ENCODE peak calls at places on chromosomes 7 and 10, in four cellular contexts. U is cardiac fibroblast, S is BE2C, Q is pancreas. B is an unnamed sample.

GRCh38 chr7:94509264-94509878 is at the start of gene CASD1:
- DNase-seq in S (peak), Q (peak), U (peak), B (no peak)

GRCh38 chr7:129163875-129164544 is 19.5 kb downstream of the TSPAN33 start:
- DNase-seq in Q (no peak), S (no peak), U (peak), B (peak)

GRCh38 chr7:114007391-114007790 is 88.6 kb upstream of the PPP1R3A start:
- DNase-seq in Q (no peak), U (no peak), S (no peak), B (no peak)

GRCh38 chr7:107622937-107623336 is 37.7 kb upstream of the SLC26A4 start:
- DNase-seq in U (no peak), Q (no peak), S (no peak), B (no peak)

GRCh38 chr7:2813350-2814185 is 30.5 kb downstream of the GNA12 start:
- DNase-seq in Q (no peak), S (no peak), U (no peak), B (no peak)

GRCh38 chr7:74658171-74659004 is 870 bp downstream of the GTF2I start:
- DNase-seq in Q (peak), S (peak), U (peak), B (no peak)

GRCh38 chr7:132972745-132973144 is 109.1 kb downstream of the CHCHD3 start:
- DNase-seq in Q (no peak), S (no peak), U (peak), B (no peak)

GRCh38 chr7:79403879-79404278 is 49.6 kb downstream of the MAGI2 start:
- DNase-seq in Q (no peak), S (no peak), U (no peak), B (no peak)

GRCh38 chr7:4245866-4246470 is 436.1 kb upstream of the FOXK1 start:
- DNase-seq in U (no peak), Q (no peak), S (no peak), B (no peak)

GRCh38 chr10:14322531-14322930 is 8.2 kb downstream of the FRMD4A start:
- DNase-seq in S (no peak), U (no peak), Q (no peak), B (no peak)

GRCh38 chr10:88162852-88163251 is 299.4 kb downstream of the PTEN start:
- DNase-seq in Q (no peak), S (no peak), U (no peak), B (no peak)

GRCh38 chr7:12210179-12211053 is 678 bp upstream of the TMEM106B start:
- DNase-seq in U (no peak), S (no peak), Q (peak), B (no peak)

GRCh38 chr7:84669177-84669732 is 474.7 kb upstream of the SEMA3A start:
- DNase-seq in S (no peak), U (peak), Q (no peak), B (no peak)

GRCh38 chr10:5135581-5135980 is 41.4 kb downstream of the AKR1C3 start:
- DNase-seq in Q (no peak), U (no peak), S (no peak), B (no peak)

GRCh38 chr7:57868771-57869483 is 418.9 kb downstream of the ZNF716 start:
- DNase-seq in U (no peak), S (no peak), Q (peak), B (no peak)

GRCh38 chr10:97919012-97919411 is 69.4 kb downstream of the GOLGA7B start:
- DNase-seq in Q (no peak), S (no peak), U (no peak), B (no peak)

GRCh38 chr10:1571587-1572237 is 165.6 kb downstream of the ADARB2 start:
- DNase-seq in Q (no peak), S (no peak), U (no peak), B (no peak)

GRCh38 chr7:137073571-137074325 is 205.3 kb downstream of the CHRM2 start:
- DNase-seq in S (no peak), U (peak), Q (no peak), B (no peak)

GRCh38 chr10:58898854-58899573 is 277.4 kb upstream of the PHYHIPL start:
- DNase-seq in S (no peak), U (no peak), Q (no peak), B (no peak)

GRCh38 chr10:17590969-17591645 is 26.1 kb downstream of the HACD1 start:
- DNase-seq in U (no peak), S (no peak), Q (no peak), B (no peak)

GRCh38 chr7:135877799-135878198 is 99.4 kb downstream of the MTPN start:
- DNase-seq in U (peak), Q (no peak), S (no peak), B (no peak)

GRCh38 chr10:28327494-28327886 is 24.6 kb upstream of the MPP7 start:
- DNase-seq in Q (no peak), U (peak), S (no peak), B (no peak)

GRCh38 chr7:69782917-69783684 is 184.8 kb downstream of the AUTS2 start:
- DNase-seq in Q (no peak), U (peak), S (no peak), B (no peak)

GRCh38 chr7:137508437-137509175 is 165.1 kb upstream of the PTN start:
- DNase-seq in Q (no peak), U (peak), S (no peak), B (peak)

GRCh38 chr7:25069900-25070443 is 55.1 kb downstream of the CYCS start:
- DNase-seq in Q (no peak), U (peak), S (peak), B (no peak)

GRCh38 chr10:19651549-19651948 is 164.7 kb upstream of the PLXDC2 start:
- DNase-seq in S (no peak), Q (no peak), U (peak), B (peak)

GRCh38 chr7:66930341-66930740 is 9.3 kb downstream of the TMEM248 start:
- DNase-seq in U (peak), Q (no peak), S (peak), B (no peak)

GRCh38 chr10:13632879-13633437 is 46.2 kb downstream of the PRPF18 start:
- DNase-seq in U (peak), S (no peak), Q (no peak), B (no peak)

DNA sequence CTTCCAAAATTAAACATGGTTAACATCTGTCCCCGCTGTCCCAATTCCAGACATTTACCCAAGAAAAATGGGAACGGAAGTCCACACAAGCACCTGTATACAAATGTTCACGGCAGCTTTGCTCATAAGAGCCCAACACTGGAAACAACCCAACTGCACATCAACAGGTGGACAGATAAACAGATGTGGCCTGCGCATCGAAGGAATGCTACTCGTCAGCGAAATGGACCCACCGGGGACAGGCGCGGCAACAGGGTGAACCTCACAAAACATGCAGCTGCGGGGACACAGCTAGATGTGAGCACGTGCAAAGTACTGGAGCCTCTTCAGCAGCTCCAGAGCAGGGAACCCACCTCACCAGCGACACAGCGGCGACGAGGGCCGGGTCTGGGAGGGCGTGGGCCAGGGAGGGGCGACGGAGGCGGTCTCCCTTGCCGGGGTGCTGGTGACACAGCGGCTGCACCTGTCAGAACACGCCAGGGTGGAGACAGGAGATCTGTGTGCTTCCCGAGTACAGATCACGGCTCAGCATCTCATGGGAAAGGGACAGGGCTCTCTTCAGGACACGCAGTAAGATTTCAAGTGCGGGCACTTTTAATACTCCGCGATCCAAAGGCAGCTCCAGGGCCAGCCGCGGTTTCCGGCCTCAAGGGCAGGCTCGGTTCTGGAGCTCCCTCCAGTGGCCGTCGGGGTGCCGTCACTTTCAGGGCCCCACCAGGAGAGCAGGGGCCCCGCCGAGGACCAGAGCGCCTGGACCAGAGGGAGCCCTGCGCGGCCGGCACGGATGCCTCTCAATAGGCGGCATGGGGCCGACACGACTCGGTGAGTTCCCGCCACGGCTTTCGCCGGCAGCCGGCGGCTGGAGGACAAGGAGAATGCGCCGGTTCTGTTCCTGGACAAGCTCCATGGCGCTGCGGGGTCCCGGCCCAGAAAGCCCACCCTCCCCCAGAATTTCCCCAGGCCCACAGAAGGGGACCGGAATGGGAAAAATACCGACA is 21.2 kb downstream of the GPR146 start:
- DNase-seq in S (peak), Q (peak), U (peak), B (no peak)
- H3K4me3 ChIP-seq in S (no peak), Q (no peak), U (no peak), B (no peak)

DNA sequence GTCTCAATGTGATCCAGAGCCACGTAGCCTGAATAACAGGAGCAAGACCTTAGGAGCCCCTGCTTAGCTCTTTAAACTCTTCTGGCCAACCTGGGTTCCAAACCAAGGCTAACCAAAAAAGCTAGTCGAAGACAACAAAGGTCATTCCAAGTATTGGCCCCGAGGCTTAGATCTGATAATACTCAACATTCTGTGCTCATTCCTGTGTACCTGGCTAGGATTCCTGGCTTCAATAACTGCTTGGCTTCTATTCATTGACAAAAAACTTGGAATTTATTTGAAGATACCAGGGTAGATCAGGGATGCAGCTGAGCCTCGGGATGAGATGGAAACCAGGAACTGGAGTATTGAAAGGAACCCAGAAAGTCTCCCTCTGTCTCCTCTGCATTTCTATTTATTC is 4.1 kb upstream of the SGMS1 start:
- DNase-seq in S (no peak), U (no peak), Q (no peak), B (no peak)
- TF ChIP-seq CTCF in S (no peak), U (no peak), Q (no peak), B (no peak)

GRCh38 chr10:49615213-49615612 is 1.4 kb downstream of the CHAT start:
- DNase-seq in U (no peak), Q (no peak), S (no peak), B (no peak)

GRCh38 chr10:49613882-49614241 is at the start of gene CHAT:
- DNase-seq in U (no peak), Q (no peak), S (no peak), B (no peak)

GRCh38 chr10:49615721-49616120 is 1.9 kb downstream of the CHAT start:
- DNase-seq in U (no peak), Q (no peak), S (peak), B (no peak)

GRCh38 chr10:49613160-49613881 is 516 bp upstream of the CHAT start:
- DNase-seq in S (no peak), U (no peak), Q (no peak), B (no peak)

GRCh38 chr10:49614242-49615198 is 683 bp downstream of the CHAT start:
- DNase-seq in S (no peak), Q (peak), U (no peak), B (no peak)
- H3K4me3 ChIP-seq in S (no peak), Q (no peak), U (no peak), B (no peak)

GRCh38 chr10:122128357-122128756 is 139.4 kb downstream of the TACC2 start:
- DNase-seq in Q (no peak), S (no peak), U (peak), B (no peak)
- TF ChIP-seq CTCF in Q (no peak), S (no peak), U (no peak), B (no peak)

GRCh38 chr10:66927271-66927950 is 1.6 kb downstream of the LRRTM3 start:
- DNase-seq in S (no peak), U (no peak), Q (no peak), B (no peak)
- H3K4me3 ChIP-seq in S (peak), U (peak), Q (no peak), B (no peak)

GRCh38 chr10:118276727-118277126 is 65.4 kb downstream of the FAM204A start:
- DNase-seq in S (no peak), Q (no peak), U (no peak), B (no peak)

GRCh38 chr10:118277871-118278270 is 64.3 kb downstream of the FAM204A start:
- DNase-seq in Q (no peak), U (no peak), S (no peak), B (no peak)

GRCh38 chr10:118276203-118276602 is 65.9 kb downstream of the FAM204A start:
- DNase-seq in S (no peak), U (no peak), Q (no peak), B (no peak)

GRCh38 chr10:118272090-118272775 is 69.9 kb downstream of the FAM204A start:
- DNase-seq in S (no peak), U (peak), Q (no peak), B (no peak)

GRCh38 chr10:118273662-118274061 is 68.5 kb downstream of the FAM204A start:
- DNase-seq in S (no peak), U (no peak), Q (no peak), B (no peak)
- TF ChIP-seq CTCF in S (no peak), U (no peak), Q (no peak), B (no peak)

GRCh38 chr7:8434290-8435002 is 1.0 kb downstream of the NXPH1 start:
- DNase-seq in S (peak), Q (peak), U (no peak), B (no peak)
- H3K4me3 ChIP-seq in S (peak), Q (no peak), U (no peak), B (no peak)

DNA sequence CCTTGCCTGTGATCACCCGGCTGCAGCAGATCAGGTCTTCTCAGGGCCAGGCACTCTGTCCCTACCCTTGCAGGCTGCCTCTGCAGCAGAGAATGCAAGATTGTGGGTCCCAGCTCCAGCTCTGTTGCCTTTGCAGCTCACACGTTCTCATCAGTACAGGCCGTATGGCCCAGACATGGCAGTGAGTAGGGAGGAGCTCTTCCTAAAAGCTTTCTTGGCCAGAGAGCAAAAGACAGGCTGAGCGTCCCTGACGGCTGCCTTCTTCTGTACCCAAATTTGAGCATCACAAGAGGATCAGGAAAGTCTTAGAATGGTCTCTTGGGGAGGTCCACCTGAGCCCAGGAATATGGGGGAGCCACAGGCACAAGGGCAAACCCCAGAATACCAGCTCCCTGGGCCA is 266.4 kb upstream of the ZMIZ1 start:
- DNase-seq in Q (no peak), U (no peak), S (no peak), B (no peak)
- TF ChIP-seq CTCF in Q (no peak), U (no peak), S (no peak), B (no peak)

GRCh38 chr10:68601490-68602265 is 41.5 kb downstream of the TET1 start:
- DNase-seq in U (no peak), S (no peak), Q (no peak), B (no peak)
- H3K4me3 ChIP-seq in U (no peak), S (peak), Q (no peak), B (peak)